ENCODE peak calls at places on chromosomes 3 and 15, in seven cellular contexts. V is HL-60, C is heart right ventricle, J is WERI-Rb-1, S is retinal pigment epithelial cell, O is AG09309, T is uterus. N is an unnamed sample.

GRCh38 chr15:43370310-43370974 is 401 bp downstream of the ZSCAN29 start:
- DNase-seq in S (no peak), O (no peak), C (peak), V (no peak), T (peak), J (peak), N (peak)

GRCh38 chr3:188299068-188299467 is 145.1 kb downstream of the LPP start:
- DNase-seq in S (no peak), O (no peak), V (no peak), J (no peak), T (no peak), C (no peak), N (no peak)

GRCh38 chr15:97840501-97840900 is 120.0 kb upstream of the ARRDC4 start:
- DNase-seq in V (no peak), T (no peak), J (no peak), C (no peak), O (no peak), S (no peak), N (no peak)

GRCh38 chr3:127775398-127776109 is 46.8 kb downstream of the MGLL start:
- DNase-seq in J (no peak), T (peak), C (peak), V (no peak), S (no peak), O (no peak), N (peak)

GRCh38 chr3:66075281-66075680 is 36.6 kb upstream of the MAGI1 start:
- DNase-seq in O (peak), C (no peak), J (no peak), V (no peak), S (peak), T (no peak), N (no peak)

GRCh38 chr15:101540480-101541239 is 51.2 kb upstream of the PCSK6 start:
- DNase-seq in T (no peak), S (no peak), O (no peak), C (no peak), J (no peak), V (no peak), N (no peak)

GRCh38 chr15:60651734-60652141 is 172.8 kb upstream of the ICE2 start:
- DNase-seq in C (no peak), J (peak), S (no peak), T (no peak), O (no peak), V (no peak), N (no peak)

GRCh38 chr3:130276203-130276803 is 69.2 kb upstream of the COL6A5 start:
- DNase-seq in V (peak), S (peak), J (peak), T (no peak), C (no peak), O (peak), N (no peak)

GRCh38 chr3:39193391-39193790 is 996 bp upstream of the XIRP1 start:
- DNase-seq in V (no peak), J (no peak), O (no peak), T (no peak), C (peak), S (no peak), N (no peak)

GRCh38 chr3:3119393-3119851 is 7.3 kb upstream of the TRNT1 start:
- DNase-seq in S (no peak), J (no peak), T (no peak), O (no peak), V (no peak), C (no peak), N (no peak)

GRCh38 chr3:42043116-42043796 is 47.9 kb upstream of the TRAK1 start:
- DNase-seq in O (no peak), T (peak), S (peak), C (peak), J (peak), V (no peak), N (peak)

GRCh38 chr3:65483475-65483874 is 555.2 kb downstream of the MAGI1 start:
- DNase-seq in O (no peak), V (no peak), C (peak), T (peak), S (no peak), J (no peak), N (no peak)

GRCh38 chr15:73593278-73594074 is 39.7 kb downstream of the NPTN start:
- DNase-seq in O (no peak), S (no peak), T (no peak), C (no peak), V (no peak), J (no peak), N (no peak)

GRCh38 chr15:22952826-22953579 is 27.2 kb downstream of the CYFIP1 start:
- DNase-seq in T (no peak), J (no peak), S (no peak), V (no peak), O (no peak), C (no peak), N (no peak)

GRCh38 chr3:58532794-58533220 is 4.2 kb downstream of the ACOX2 start:
- DNase-seq in T (peak), O (no peak), C (peak), J (peak), V (peak), S (no peak), N (peak)

GRCh38 chr3:126509565-126510322 is 7.8 kb downstream of the UROC1 start:
- DNase-seq in S (no peak), O (no peak), T (no peak), C (no peak), J (no peak), V (no peak), N (peak)

GRCh38 chr3:172279191-172279640 is 169.0 kb downstream of the GHSR start:
- DNase-seq in J (no peak), T (no peak), C (no peak), V (no peak), O (no peak), S (no peak), N (no peak)

GRCh38 chr3:194685050-194685722 is 497 bp upstream of the FAM43A start:
- DNase-seq in J (no peak), S (no peak), T (no peak), V (no peak), C (no peak), O (no peak), N (no peak)

GRCh38 chr15:67880651-67881182 is 40.9 kb upstream of the RNU6-1 start:
- DNase-seq in S (no peak), T (peak), V (peak), C (no peak), J (no peak), O (no peak), N (no peak)

GRCh38 chr3:65245133-65246076 is 557.6 kb upstream of the ADAMTS9 start:
- DNase-seq in S (no peak), T (peak), J (no peak), V (no peak), C (no peak), O (no peak), N (no peak)

GRCh38 chr3:66138336-66139234 is 82.2 kb upstream of the SLC25A26 start:
- DNase-seq in J (peak), C (no peak), T (peak), O (no peak), S (no peak), V (no peak), N (peak)

GRCh38 chr3:177431525-177432255 is 234.4 kb upstream of the TBL1XR1 start:
- DNase-seq in C (no peak), O (no peak), T (no peak), V (no peak), J (no peak), S (no peak), N (no peak)

GRCh38 chr3:72065872-72066641 is 281.1 kb upstream of the PROK2 start:
- DNase-seq in S (no peak), J (no peak), V (no peak), T (no peak), C (no peak), O (no peak), N (no peak)

GRCh38 chr3:41249318-41249717 is 50.0 kb downstream of the CTNNB1 start:
- DNase-seq in J (no peak), V (no peak), O (no peak), S (no peak), C (no peak), T (no peak), N (no peak)

GRCh38 chr15:74351639-74352038 is 15.8 kb downstream of the CYP11A1 start:
- DNase-seq in J (no peak), V (no peak), S (no peak), T (no peak), O (no peak), C (no peak), N (no peak)

GRCh38 chr3:134640872-134641470 is 9.9 kb downstream of the KY start:
- DNase-seq in V (peak), T (no peak), O (no peak), J (peak), C (no peak), S (no peak), N (peak)

GRCh38 chr3:190092250-190092649 is 28.4 kb downstream of the P3H2 start:
- DNase-seq in V (no peak), O (no peak), C (no peak), S (peak), T (no peak), J (no peak), N (no peak)

GRCh38 chr15:40594429-40594836 is 384 bp downstream of the KNL1 start:
- DNase-seq in O (no peak), T (no peak), C (peak), S (no peak), J (peak), V (peak), N (peak)

GRCh38 chr15:29550834-29551465 is 271.3 kb downstream of the TJP1 start:
- DNase-seq in C (no peak), S (no peak), O (no peak), V (no peak), T (no peak), J (no peak), N (no peak)

GRCh38 chr3:185215873-185216586 is 37.8 kb downstream of the EHHADH start:
- DNase-seq in C (no peak), V (no peak), T (no peak), S (no peak), J (no peak), O (no peak), N (no peak)

GRCh38 chr3:120198305-120198878 is 86.6 kb downstream of the GPR156 start:
- DNase-seq in J (no peak), S (no peak), C (no peak), O (no peak), V (no peak), T (no peak), N (no peak)
- TF ChIP-seq CTCF in J (peak), S (peak), C (no peak), O (peak), V (no peak), T (no peak), N (no peak)

DNA sequence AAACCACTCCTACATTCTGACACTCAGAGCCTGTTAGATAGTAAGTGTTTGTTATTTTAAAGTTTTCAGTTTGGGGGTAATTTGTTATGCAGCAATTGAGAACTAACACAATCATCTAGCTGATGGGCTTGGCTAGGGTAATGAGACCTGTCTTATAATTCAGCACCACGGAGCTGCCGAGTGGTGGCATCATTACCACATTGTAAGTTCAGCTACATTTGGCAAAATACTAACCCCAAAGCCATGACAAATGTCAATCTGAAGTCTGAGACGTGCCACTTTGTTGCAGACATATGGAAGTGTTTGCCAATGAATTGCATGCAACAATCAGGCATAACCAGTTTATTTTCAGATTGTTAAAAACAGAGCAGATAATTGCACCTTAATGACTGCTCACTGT is 52.7 kb downstream of the KLHL6 start:
- DNase-seq in S (no peak), V (no peak), C (no peak), J (no peak), T (no peak), O (no peak), N (no peak)
- TF ChIP-seq CTCF in S (no peak), V (no peak), C (peak), J (peak), T (no peak), O (peak), N (no peak)

DNA sequence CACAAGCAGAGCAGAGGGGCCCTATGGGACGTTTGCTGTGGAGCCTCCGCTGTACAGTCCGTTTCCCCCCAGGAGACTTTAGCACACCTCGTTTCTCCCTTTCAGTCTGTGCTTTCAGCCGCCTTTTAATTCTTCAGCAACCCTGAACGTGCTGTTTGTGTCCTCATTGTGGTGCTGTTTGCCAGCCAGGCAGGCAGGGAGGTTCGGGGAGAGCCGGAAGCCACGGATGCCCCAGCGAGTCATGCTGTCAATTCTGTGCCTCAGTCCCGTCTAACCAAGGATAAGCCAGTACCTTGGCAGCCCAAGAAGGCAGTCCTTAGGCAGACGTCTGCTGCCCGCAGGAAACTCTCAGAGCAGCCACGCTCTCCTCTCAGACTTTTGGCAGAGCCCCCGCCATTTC is 158.7 kb downstream of the UACA start:
- DNase-seq in V (no peak), C (no peak), S (peak), O (no peak), T (no peak), J (no peak), N (no peak)
- TF ChIP-seq CTCF in V (no peak), C (no peak), S (peak), O (no peak), T (no peak), J (no peak), N (no peak)

GRCh38 chr15:41894251-41894790 is 468 bp upstream of the SPTBN5 start:
- DNase-seq in T (no peak), J (no peak), C (no peak), O (no peak), V (no peak), S (no peak), N (no peak)

GRCh38 chr15:41893422-41894250 is at the start of gene SPTBN5:
- DNase-seq in J (no peak), V (no peak), S (no peak), O (no peak), C (no peak), T (no peak), N (no peak)

GRCh38 chr15:41895491-41895890 is 1.6 kb upstream of the SPTBN5 start:
- DNase-seq in S (no peak), J (no peak), C (no peak), V (no peak), O (no peak), T (no peak), N (no peak)

GRCh38 chr15:41895957-41896356 is 2.1 kb upstream of the SPTBN5 start:
- DNase-seq in O (no peak), S (no peak), V (no peak), C (no peak), J (no peak), T (no peak), N (no peak)

GRCh38 chr15:41894791-41895463 is 1.1 kb upstream of the SPTBN5 start:
- DNase-seq in C (peak), V (peak), J (peak), O (no peak), T (peak), S (no peak), N (no peak)
- TF ChIP-seq CTCF in C (no peak), V (no peak), J (no peak), O (no peak), T (no peak), S (no peak), N (no peak)

GRCh38 chr3:61559108-61559731 is 2.2 kb upstream of the PTPRG start:
- DNase-seq in S (no peak), T (no peak), O (no peak), V (no peak), J (no peak), C (no peak), N (no peak)
- TF ChIP-seq CTCF in S (peak), T (no peak), O (peak), V (no peak), J (no peak), C (no peak), N (no peak)

N was measured in glutamatergic neuron.